ENCODE peak calls at places on chromosomes 12 and 14, in six cellular contexts. H, R, Z, F, N and V are unnamed samples.

GRCh38 chr12:117457189-117457588 is 95.8 kb upstream of the NOS1 start:
- DNase-seq in R (no peak), N (no peak), Z (no peak), H (no peak), F (no peak), V (no peak)

GRCh38 chr14:52998376-52999010 is 47.6 kb upstream of the FERMT2 start:
- DNase-seq in H (no peak), F (no peak), N (no peak), Z (peak; percentile 90), R (no peak), V (no peak)

GRCh38 chr14:93986972-93987371 is 10.1 kb upstream of the CCDC197 start:
- DNase-seq in F (no peak), N (no peak), Z (no peak), R (no peak), H (no peak), V (no peak)

GRCh38 chr12:50211392-50212070 is 44.4 kb upstream of the CERS5 start:
- DNase-seq in N (no peak), F (no peak), R (no peak), H (peak; percentile 89), Z (peak; percentile 52), V (no peak)

GRCh38 chr12:75709474-75709873 is 198.1 kb upstream of the KRR1 start:
- DNase-seq in R (no peak), Z (no peak), F (no peak), H (no peak), N (no peak), V (no peak)

GRCh38 chr14:97390031-97390729 is 593.0 kb downstream of the VRK1 start:
- DNase-seq in Z (no peak), H (no peak), R (peak; percentile 60), N (no peak), F (no peak), V (no peak)

GRCh38 chr12:96383991-96384390 is 16.2 kb downstream of the CDK17 start:
- DNase-seq in H (no peak), N (no peak), F (no peak), Z (peak; percentile 70), R (no peak), V (no peak)

GRCh38 chr12:88562846-88563582 is 17.3 kb downstream of the KITLG start:
- DNase-seq in H (no peak), N (no peak), R (no peak), F (no peak), Z (peak; percentile 44), V (no peak)

GRCh38 chr12:128685903-128686475 is 137.8 kb downstream of the SLC15A4 start:
- DNase-seq in Z (no peak), H (no peak), F (no peak), R (no peak), N (no peak), V (no peak)

GRCh38 chr12:77521458-77522115 is 309.1 kb upstream of the NAV3 start:
- DNase-seq in Z (no peak), N (no peak), F (no peak), H (no peak), R (no peak), V (no peak)

GRCh38 chr14:23562822-23563472 is 4.6 kb downstream of the AP1G2 start:
- DNase-seq in R (no peak), Z (peak; percentile 67), F (peak; percentile 57), H (no peak), N (peak; percentile 47), V (peak; percentile 43)

GRCh38 chr14:64928239-64929002 is 14.1 kb downstream of the GPX2 start:
- DNase-seq in N (no peak), F (no peak), Z (no peak), H (no peak), R (no peak), V (no peak)

GRCh38 chr12:1422604-1423315 is 171.6 kb downstream of the FBXL14 start:
- DNase-seq in N (no peak), R (no peak), Z (no peak), F (no peak), H (no peak), V (no peak)

GRCh38 chr14:76908834-76909233 is 82.6 kb downstream of the LRRC74A start:
- DNase-seq in R (no peak), Z (no peak), N (peak; percentile 39), F (no peak), H (no peak), V (no peak)

GRCh38 chr12:1613860-1614259 is 15.2 kb upstream of the WNT5B start:
- DNase-seq in H (no peak), N (no peak), R (no peak), Z (no peak), F (no peak), V (no peak)

GRCh38 chr12:106074706-106075392 is 63.9 kb downstream of the NUAK1 start:
- DNase-seq in N (no peak), Z (peak; percentile 79), H (peak; percentile 60), F (no peak), R (no peak), V (no peak)

GRCh38 chr12:16939871-16940306 is 333.9 kb upstream of the LMO3 start:
- DNase-seq in N (no peak), F (peak; percentile 36), H (peak; percentile 27), Z (peak; percentile 57), R (no peak), V (no peak)

GRCh38 chr14:73424453-73424852 is 33.9 kb downstream of the NUMB start:
- DNase-seq in H (no peak), R (no peak), F (no peak), N (no peak), Z (peak; percentile 9), V (no peak)

GRCh38 chr14:55054098-55054497 is 2.7 kb downstream of the MAPK1IP1L start:
- DNase-seq in H (no peak), R (no peak), N (no peak), Z (no peak), F (no peak), V (no peak)

GRCh38 chr12:51383281-51383905 is 7.8 kb downstream of the GALNT6 start:
- DNase-seq in N (no peak), R (no peak), H (no peak), F (no peak), Z (no peak), V (no peak)

GRCh38 chr12:109102491-109102890 is 5.1 kb downstream of the UNG start:
- DNase-seq in Z (no peak), R (no peak), F (no peak), N (no peak), H (no peak), V (no peak)

GRCh38 chr14:68510201-68510600 is 282.7 kb downstream of the ZFP36L1 start:
- DNase-seq in Z (peak; percentile 72), H (no peak), F (no peak), N (no peak), R (peak; percentile 58), V (no peak)

GRCh38 chr12:49144384-49144783 is 13.2 kb upstream of the TUBA1B start:
- DNase-seq in N (no peak), Z (no peak), H (no peak), F (no peak), R (no peak), V (no peak)

GRCh38 chr14:103104654-103105511 is 10.4 kb downstream of the EXOC3L4 start:
- DNase-seq in F (peak; percentile 75), N (peak; percentile 55), H (peak; percentile 19), R (no peak), Z (peak; percentile 56), V (no peak)

GRCh38 chr12:128823216-128823915 is 392 bp downstream of the SLC15A4 start:
- DNase-seq in H (no peak), Z (no peak), F (peak; percentile 69), N (peak; percentile 5), R (no peak), V (no peak)

GRCh38 chr14:95998656-95999055 is 40.5 kb upstream of the C14orf132 start:
- DNase-seq in H (peak; percentile 14), Z (peak; percentile 62), N (no peak), F (peak; percentile 53), R (no peak), V (no peak)

GRCh38 chr12:95312656-95313055 is 95.0 kb downstream of the VEZT start:
- DNase-seq in N (no peak), Z (peak; percentile 27), H (peak; percentile 85), F (no peak), R (no peak), V (no peak)

GRCh38 chr14:67514650-67515385 is 18.3 kb upstream of the PLEKHH1 start:
- DNase-seq in R (no peak), N (peak; percentile 34), Z (peak; percentile 32), H (no peak), F (peak; percentile 46), V (peak; percentile 56)